ENCODE peak calls at places on chromosomes 12 and 14, in four cellular contexts. Q is lower lobe of right lung, C is GM12865, B is ovary. O is an unnamed sample.

GRCh38 chr12:86663173-86663572 is 407.0 kb upstream of the MGAT4C start:
- DNase-seq in B (no peak), Q (no peak), C (no peak), O (no peak)

GRCh38 chr12:106149096-106149784 is 10.5 kb upstream of the NUAK1 start:
- DNase-seq in B (no peak), C (no peak), Q (no peak), O (no peak)

GRCh38 chr12:38279756-38280155 is 36.8 kb upstream of the ALG10B start:
- DNase-seq in B (no peak), C (no peak), Q (no peak), O (no peak)

GRCh38 chr14:69427596-69427995 is 29.1 kb downstream of the SLC39A9 start:
- DNase-seq in C (no peak), B (no peak), Q (no peak), O (no peak)

GRCh38 chr14:96940009-96940408 is 142.8 kb downstream of the VRK1 start:
- DNase-seq in Q (no peak), C (peak), B (no peak), O (no peak)

GRCh38 chr12:92021665-92022033 is 124.0 kb downstream of the BTG1 start:
- DNase-seq in Q (no peak), B (no peak), C (no peak), O (peak)

GRCh38 chr12:105166736-105167135 is 59.2 kb downstream of the WASHC4 start:
- DNase-seq in C (no peak), B (no peak), Q (no peak), O (no peak)

GRCh38 chr14:90499908-90500664 is 103.3 kb downstream of the CALM1 start:
- DNase-seq in Q (no peak), B (no peak), C (no peak), O (no peak)

GRCh38 chr12:2693204-2693860 is 101.4 kb upstream of the FKBP4 start:
- DNase-seq in Q (no peak), B (no peak), C (no peak), O (no peak)

GRCh38 chr14:79852975-79853374 is 358.3 kb downstream of the DIO2 start:
- DNase-seq in Q (no peak), C (no peak), B (no peak), O (no peak)

GRCh38 chr12:21773263-21773741 is 1.2 kb downstream of the KCNJ8 start:
- DNase-seq in B (peak), Q (peak), C (no peak), O (peak)

GRCh38 chr14:49310298-49310697 is 275.9 kb downstream of the RPS29 start:
- DNase-seq in C (no peak), B (no peak), Q (no peak), O (no peak)

GRCh38 chr12:45543887-45544286 is 185.6 kb upstream of the ARID2 start:
- DNase-seq in B (no peak), Q (no peak), C (peak), O (peak)

GRCh38 chr12:54040148-54040494 is 7.3 kb downstream of the HOXC5 start:
- DNase-seq in Q (no peak), C (peak), B (no peak), O (no peak)

GRCh38 chr12:93243382-93243688 is 134.4 kb upstream of the NUDT4 start:
- DNase-seq in B (no peak), C (no peak), Q (no peak), O (no peak)

GRCh38 chr14:56199095-56199975 is 81.1 kb downstream of the PELI2 start:
- DNase-seq in B (no peak), C (peak), Q (no peak), O (no peak)

GRCh38 chr12:117118838-117119591 is 19.8 kb upstream of the TESC start:
- DNase-seq in C (no peak), B (no peak), Q (no peak), O (no peak)

GRCh38 chr14:49545716-49546115 is 40.5 kb downstream of the RPS29 start:
- DNase-seq in Q (no peak), C (no peak), B (no peak), O (no peak)

GRCh38 chr12:113479193-113479577 is 7.5 kb upstream of the LHX5 start:
- DNase-seq in Q (no peak), B (no peak), C (no peak), O (no peak)

GRCh38 chr14:38481939-38482678 is 226.2 kb upstream of the CLEC14A start:
- DNase-seq in C (no peak), Q (peak), B (no peak), O (no peak)

GRCh38 chr14:95741051-95741490 is 27.1 kb upstream of the TCL1A start:
- DNase-seq in C (no peak), Q (no peak), B (no peak), O (no peak)

GRCh38 chr12:111745201-111745600 is 21.5 kb upstream of the ALDH2 start:
- DNase-seq in Q (no peak), B (no peak), C (no peak), O (no peak)
- TF ChIP-seq CTCF in Q (no peak), B (no peak), C (no peak), O (no peak)

DNA sequence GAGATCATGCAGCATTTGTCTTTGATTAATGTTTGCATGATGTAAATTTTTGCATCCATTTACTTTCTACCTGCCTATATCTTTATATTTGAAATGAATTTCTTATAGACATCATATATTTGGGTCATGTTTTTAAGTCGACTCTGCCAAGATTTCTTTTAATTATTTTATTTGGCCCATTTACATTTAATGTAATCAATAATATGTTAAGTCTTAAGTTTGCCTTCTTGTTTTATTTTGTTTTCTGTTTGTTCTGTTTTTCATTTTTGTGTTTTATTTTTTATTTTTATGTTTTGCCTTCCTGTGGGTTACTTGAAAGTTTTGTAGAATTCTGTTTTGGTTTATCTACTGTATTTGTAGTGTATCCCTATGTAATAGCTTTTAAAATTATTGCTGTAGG is 33.2 kb upstream of the GUCY2C start:
- DNase-seq in Q (no peak), C (no peak), B (no peak), O (no peak)
- TF ChIP-seq CTCF in Q (no peak), C (no peak), B (no peak), O (no peak)

DNA sequence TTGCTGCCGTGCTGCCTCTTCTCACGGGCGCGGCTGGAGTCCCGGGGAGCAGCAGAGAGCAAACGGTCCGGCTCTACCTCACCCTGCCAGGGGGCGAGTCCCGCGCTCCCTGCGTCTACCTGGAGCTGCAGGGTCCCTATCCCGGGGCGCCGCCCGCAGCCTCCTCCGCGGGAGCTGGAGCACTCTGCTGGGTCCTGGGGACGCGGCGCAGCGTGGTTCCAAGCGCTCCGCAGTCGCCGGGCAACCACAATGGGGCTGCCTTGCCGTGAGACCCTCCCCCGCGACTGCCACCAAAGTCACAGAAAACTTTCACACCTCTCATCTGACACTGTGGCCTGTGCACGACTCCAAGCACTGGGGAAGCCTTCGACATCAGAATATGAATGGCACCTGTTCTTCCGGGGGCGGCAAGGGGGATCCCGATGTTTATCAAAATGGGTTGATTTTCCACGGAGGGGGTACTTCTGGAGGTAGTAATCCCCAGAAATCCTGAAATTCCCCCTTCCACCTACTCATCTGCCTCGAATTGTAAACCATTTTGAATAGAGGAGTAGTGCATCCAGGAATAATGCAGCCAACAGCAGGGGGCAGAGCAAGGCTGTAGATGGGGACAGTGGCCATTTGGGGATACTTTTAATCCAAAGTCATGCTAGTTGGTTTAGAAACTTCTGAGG is at the start of gene C12orf42:
- DNase-seq in B (no peak), Q (peak), C (peak), O (peak)
- TF ChIP-seq CTCF in B (no peak), Q (peak), C (peak), O (peak)

DNA sequence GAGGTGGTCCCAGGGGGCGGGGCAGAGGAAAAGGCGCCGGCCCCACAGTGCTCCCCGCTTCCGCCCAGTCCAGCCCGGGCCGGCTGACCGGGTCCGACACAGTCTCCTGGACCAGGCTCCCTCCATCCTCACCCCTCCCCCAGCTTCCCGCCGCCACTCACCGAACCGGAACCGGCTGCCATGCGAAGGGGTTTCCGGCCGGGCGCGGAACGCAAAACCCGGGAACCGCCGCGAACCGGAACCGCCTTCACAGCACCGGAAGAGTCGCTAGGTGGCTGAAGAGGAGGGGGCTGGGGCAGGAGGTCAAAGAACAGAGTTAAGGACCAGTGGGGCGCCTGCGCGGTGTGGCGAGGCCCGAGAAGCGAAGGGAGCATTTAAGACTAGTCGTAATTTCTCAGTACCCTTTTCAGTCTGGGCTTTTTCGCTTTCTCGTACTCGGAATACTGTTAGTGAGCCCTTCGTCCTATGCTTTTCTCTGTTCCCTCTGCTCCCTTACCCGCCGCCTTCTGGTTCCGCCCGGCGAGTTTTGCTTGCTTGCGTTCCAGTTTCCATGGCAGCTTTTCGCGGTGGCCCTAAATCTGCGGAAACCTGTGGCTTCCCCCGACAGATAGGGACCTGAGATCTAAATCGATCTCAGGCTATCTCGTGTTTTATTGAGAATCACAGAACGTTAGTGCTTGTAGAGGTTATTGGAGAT is at the start of gene SENP1:
- DNase-seq in C (peak), B (peak), Q (peak), O (peak)
- TF ChIP-seq CTCF in C (peak), B (peak), Q (peak), O (peak)

DNA sequence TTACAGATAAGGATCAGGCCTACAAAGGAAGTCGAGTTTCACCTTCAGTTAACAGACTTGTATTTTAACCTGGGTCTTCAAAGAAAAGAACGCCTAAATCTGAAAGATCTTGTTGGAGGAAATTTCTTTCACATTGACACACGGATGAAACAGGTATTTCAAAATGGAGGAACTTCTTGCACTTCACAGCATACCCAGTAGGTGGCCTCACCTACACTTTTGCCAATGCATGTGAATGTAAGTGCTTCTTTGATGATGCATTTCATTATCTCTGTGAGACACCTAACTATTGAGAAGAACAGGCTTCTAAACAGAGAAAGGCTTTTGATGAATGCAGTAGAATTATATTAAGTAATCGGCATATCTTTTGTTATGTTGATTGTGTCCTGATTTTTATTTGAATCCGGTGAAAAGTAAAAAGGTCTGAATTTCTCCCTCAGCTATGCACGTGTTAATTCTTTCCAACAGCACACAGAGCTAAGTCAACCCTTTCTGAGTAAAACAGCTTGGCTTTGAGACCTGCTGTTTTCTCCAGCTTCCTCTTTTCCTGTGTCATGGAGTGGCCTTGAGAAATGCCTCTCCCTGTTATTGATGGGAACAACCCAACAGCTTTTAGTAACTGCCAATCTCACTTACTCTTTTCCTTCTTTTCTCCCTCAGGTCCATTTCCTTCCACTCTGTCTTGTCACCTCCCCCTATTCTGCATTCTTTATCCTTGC is 399.0 kb downstream of the NAV3 start:
- DNase-seq in Q (no peak), C (peak), B (peak), O (peak)
- TF ChIP-seq CTCF in Q (peak), C (peak), B (peak), O (peak)

DNA sequence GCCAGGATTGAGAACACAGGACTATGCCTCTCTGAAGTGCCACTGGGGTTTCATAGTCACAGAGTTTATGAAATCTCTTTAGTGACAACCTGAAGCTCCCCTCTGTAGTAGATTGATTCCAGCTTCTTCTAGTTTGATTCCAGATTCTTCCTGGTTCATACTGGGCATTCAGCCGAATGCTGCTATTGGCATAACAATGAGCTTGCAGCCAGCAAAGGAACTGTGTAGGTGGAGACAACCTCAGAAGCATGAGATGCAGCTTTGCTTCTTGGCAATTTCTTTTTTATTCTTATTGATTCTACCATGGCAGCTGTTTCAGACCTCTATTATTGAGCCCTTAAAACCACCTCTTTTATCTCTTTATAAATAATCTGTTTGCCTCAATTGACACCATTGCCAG is 15.4 kb upstream of the ANO4 start:
- DNase-seq in Q (no peak), B (no peak), C (no peak), O (no peak)
- TF ChIP-seq CTCF in Q (no peak), B (no peak), C (no peak), O (no peak)

DNA sequence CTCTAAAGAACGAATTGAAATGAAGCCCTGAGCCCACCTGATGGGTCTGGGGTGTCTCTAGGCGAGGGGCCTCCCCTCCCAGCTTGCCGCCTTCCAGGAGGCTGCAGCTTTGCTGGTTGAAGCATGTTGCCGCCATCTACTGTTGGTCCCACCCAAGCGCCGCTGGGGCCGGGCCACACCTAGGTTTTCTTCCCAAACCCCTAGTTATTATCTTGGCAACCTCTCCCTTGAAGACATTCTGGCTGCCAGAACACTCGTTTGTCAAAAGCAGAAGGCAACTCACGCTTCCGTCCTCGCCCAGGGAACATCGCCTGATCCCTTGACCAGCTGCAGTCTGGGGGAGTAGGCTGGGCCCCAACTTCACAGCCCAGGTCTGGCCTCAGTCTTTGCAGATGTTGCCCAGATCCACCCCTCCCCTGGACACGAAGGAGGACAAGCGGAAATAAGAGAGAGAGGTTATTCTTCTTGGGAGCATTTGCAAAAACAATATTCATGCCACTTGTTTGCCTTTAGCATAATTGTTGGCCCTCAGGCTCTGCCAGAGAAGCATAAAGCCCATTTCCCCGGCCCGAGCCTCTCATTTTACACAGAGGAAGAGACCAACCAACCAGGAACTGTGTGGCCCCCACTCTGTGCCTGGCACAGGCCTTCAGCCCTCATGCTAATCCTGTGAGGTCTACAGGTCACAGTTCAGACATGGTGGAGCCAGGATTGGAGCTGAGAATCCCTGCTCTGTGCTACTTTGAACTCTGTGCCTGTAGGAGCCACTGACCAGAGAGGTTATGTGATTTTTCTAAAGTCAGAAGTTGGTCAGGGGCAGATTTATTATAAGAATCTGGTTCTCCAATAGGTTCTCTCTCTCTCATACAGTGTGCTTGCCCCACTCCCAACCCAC is 6.7 kb downstream of the EMP1 start:
- DNase-seq in Q (peak), C (peak), B (no peak), O (no peak)
- TF ChIP-seq CTCF in Q (peak), C (peak), B (no peak), O (peak)

DNA sequence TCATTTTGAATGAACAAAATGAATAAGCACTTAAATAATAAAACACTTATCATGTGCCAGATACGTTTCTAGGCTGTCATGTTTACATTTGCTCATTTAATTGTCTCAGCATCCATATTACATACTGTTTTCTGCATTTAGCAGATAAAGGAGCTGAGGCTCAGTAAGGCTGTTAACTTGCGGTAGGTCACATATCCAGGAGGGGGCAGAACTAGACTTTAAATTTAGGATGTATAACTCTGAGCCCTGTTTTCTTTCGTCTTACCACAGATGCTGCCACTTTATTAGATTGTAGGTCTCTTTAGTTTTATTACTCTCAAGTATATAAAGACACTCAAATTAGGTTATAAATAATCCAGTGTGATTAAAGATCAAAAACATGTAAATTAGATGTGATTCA is 17.7 kb downstream of the IRAK4 start:
- DNase-seq in B (no peak), Q (no peak), C (peak), O (no peak)
- TF ChIP-seq CTCF in B (no peak), Q (peak), C (peak), O (peak)

DNA sequence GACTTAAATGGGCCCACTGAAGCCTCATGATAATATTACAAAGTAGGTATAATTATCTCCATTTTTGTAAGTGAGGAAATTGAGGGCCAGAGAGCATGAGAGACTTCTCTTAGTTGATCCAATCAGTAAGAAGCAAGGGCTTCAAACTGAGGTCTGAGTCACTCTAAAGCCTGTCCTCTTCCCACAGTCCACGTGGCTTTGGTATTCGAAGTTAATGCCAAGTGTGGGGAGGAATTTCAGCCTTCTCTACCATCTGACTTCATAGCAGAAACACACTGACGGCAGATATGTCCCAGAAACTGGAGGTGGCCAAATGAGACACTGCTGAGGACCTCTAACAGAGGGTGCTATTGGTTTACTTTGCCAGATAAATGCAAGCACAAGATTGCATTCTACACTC is 114.4 kb upstream of the OVCH1 start:
- DNase-seq in C (no peak), Q (no peak), B (no peak), O (no peak)
- TF ChIP-seq CTCF in C (no peak), Q (no peak), B (no peak), O (no peak)

O was measured in neural crest cell.